ENCODE peak calls at places on chromosome 12, in seven cellular contexts. Q is cardiac fibroblast, O is LHCN-M2, P is sigmoid colon, L is NCI-H1694, K is right cardiac atrium, D is left lung. A is an unnamed sample.

GRCh38 chr12:8088574-8088973 is 6.5 kb downstream of the NECAP1 start:
- DNase-seq in Q (no peak), O (no peak), P (no peak), L (no peak), K (no peak), D (no peak), A (peak)

GRCh38 chr12:9868951-9869306 is 225 bp downstream of the CLEC2B start:
- DNase-seq in Q (no peak), O (no peak), P (no peak), L (no peak), K (no peak), D (no peak), A (no peak)

GRCh38 chr12:115710104-115710564 is 567.4 kb downstream of the MED13L start:
- DNase-seq in Q (peak), O (no peak), P (no peak), L (no peak), K (peak), D (no peak), A (no peak)

GRCh38 chr12:26648584-26648983 is 184.4 kb downstream of the ITPR2 start:
- DNase-seq in Q (peak), O (peak), P (no peak), L (no peak), K (no peak), D (no peak), A (no peak)

GRCh38 chr12:77229640-77230442 is 164.5 kb upstream of the E2F7 start:
- DNase-seq in Q (peak), O (no peak), P (no peak), L (no peak), K (no peak), D (no peak), A (no peak)

GRCh38 chr12:6959376-6960290 is 8.5 kb downstream of the PTPN6 start:
- DNase-seq in Q (no peak), O (no peak), P (peak), L (no peak), K (no peak), D (peak), A (no peak)

GRCh38 chr12:34033628-34034296 is 11.5 kb downstream of the ALG10 start:
- DNase-seq in Q (peak), O (peak), P (no peak), L (peak), K (no peak), D (no peak), A (no peak)

GRCh38 chr12:64560395-64561301 is 49.6 kb upstream of the RASSF3 start:
- DNase-seq in Q (peak), O (peak), P (peak), L (no peak), K (no peak), D (no peak), A (no peak)

GRCh38 chr12:111322336-111323250 is 46.3 kb downstream of the PHETA1 start:
- DNase-seq in Q (peak), O (peak), P (peak), L (no peak), K (no peak), D (peak), A (no peak)

GRCh38 chr12:178715-179109 is 35.2 kb downstream of the SLC6A12 start:
- DNase-seq in Q (no peak), O (no peak), P (no peak), L (no peak), K (no peak), D (peak), A (no peak)

GRCh38 chr12:97752129-97752528 is 289.5 kb downstream of the RMST start:
- DNase-seq in Q (no peak), O (peak), P (no peak), L (no peak), K (no peak), D (no peak), A (no peak)

GRCh38 chr12:81257952-81258551 is 180.2 kb downstream of the ACSS3 start:
- DNase-seq in Q (peak), O (peak), P (no peak), L (peak), K (no peak), D (no peak), A (peak)

GRCh38 chr12:53596920-53597363 is 29.2 kb downstream of the ATF7 start:
- DNase-seq in Q (peak), O (peak), P (no peak), L (no peak), K (no peak), D (no peak), A (no peak)

GRCh38 chr12:48135027-48135426 is 15.9 kb downstream of the PFKM start:
- DNase-seq in Q (no peak), O (no peak), P (no peak), L (no peak), K (no peak), D (no peak), A (no peak)

GRCh38 chr12:64780531-64781373 is 21.5 kb upstream of the GNS start:
- DNase-seq in Q (no peak), O (no peak), P (peak), L (no peak), K (peak), D (peak), A (peak)